ENCODE peak calls at places on chromosome 6, in nine cellular contexts. Y is ovary, U is heart left ventricle, R is suprapubic skin, W is NB4, C is H54, D is IMR-90, V is A549, L is gastrocnemius medialis. O is an unnamed sample.

GRCh38 chr6:47621838-47622449 is 76.4 kb upstream of the ADGRF4 start:
- DNase-seq in Y (no peak), U (no peak), R (no peak), W (no peak), C (no peak), D (no peak), V (no peak), L (no peak), O (no peak)

GRCh38 chr6:46044876-46045617 is 29.4 kb upstream of the CLIC5 start:
- DNase-seq in Y (no peak), U (peak), R (no peak), W (peak), C (peak), D (peak), V (peak), L (peak), O (peak)

GRCh38 chr6:109791301-109791700 is 100.2 kb downstream of the FIG4 start:
- DNase-seq in Y (no peak), U (no peak), R (no peak), W (no peak), C (no peak), D (peak), V (no peak), L (no peak), O (no peak)

GRCh38 chr6:91376686-91377085 is 789.8 kb upstream of the MAP3K7 start:
- DNase-seq in Y (no peak), U (no peak), R (no peak), W (no peak), C (no peak), D (no peak), V (no peak), L (no peak), O (no peak)

GRCh38 chr6:41039060-41039998 is at the start of gene UNC5CL:
- DNase-seq in Y (no peak), U (no peak), R (no peak), W (peak), C (peak), D (no peak), V (peak), L (peak), O (peak)

GRCh38 chr6:162753775-162754174 is 26.0 kb downstream of the PACRG start:
- DNase-seq in Y (no peak), U (no peak), R (no peak), W (no peak), C (no peak), D (no peak), V (no peak), L (no peak), O (no peak)

GRCh38 chr6:46029602-46030001 is 13.9 kb upstream of the CLIC5 start:
- DNase-seq in Y (no peak), U (no peak), R (no peak), W (no peak), C (no peak), D (no peak), V (no peak), L (no peak), O (no peak)

GRCh38 chr6:54493138-54493537 is 184.9 kb downstream of the TINAG start:
- DNase-seq in Y (no peak), U (no peak), R (no peak), W (no peak), C (peak), D (peak), V (peak), L (no peak), O (peak)

GRCh38 chr6:99905209-99906106 is 88.6 kb downstream of the MCHR2 start:
- DNase-seq in Y (no peak), U (no peak), R (no peak), W (peak), C (peak), D (peak), V (peak), L (no peak), O (peak)

GRCh38 chr6:56851104-56851503 is 103.8 kb upstream of the BEND6 start:
- DNase-seq in Y (no peak), U (no peak), R (no peak), W (no peak), C (no peak), D (peak), V (no peak), L (no peak), O (peak)

GRCh38 chr6:163536770-163537169 is 122.3 kb downstream of the QKI start:
- DNase-seq in Y (no peak), U (no peak), R (no peak), W (peak), C (no peak), D (peak), V (no peak), L (no peak), O (peak)

GRCh38 chr6:125781307-125781868 is 9.4 kb upstream of the NCOA7 start:
- DNase-seq in Y (no peak), U (no peak), R (no peak), W (no peak), C (no peak), D (peak), V (no peak), L (no peak), O (no peak)

GRCh38 chr6:158630944-158631616 is 13.5 kb downstream of the DYNLT1 start:
- DNase-seq in Y (peak), U (no peak), R (no peak), W (no peak), C (no peak), D (peak), V (no peak), L (peak), O (peak)

GRCh38 chr6:157761331-157761921 is 61.6 kb upstream of the SNX9 start:
- DNase-seq in Y (no peak), U (no peak), R (no peak), W (peak), C (no peak), D (peak), V (no peak), L (no peak), O (no peak)

GRCh38 chr6:24547243-24547642 is 52.5 kb downstream of the ALDH5A1 start:
- DNase-seq in Y (no peak), U (no peak), R (no peak), W (peak), C (no peak), D (no peak), V (no peak), L (no peak), O (no peak)

GRCh38 chr6:41963371-41963770 is 21.8 kb upstream of the CCND3 start:
- DNase-seq in Y (no peak), U (no peak), R (peak), W (no peak), C (no peak), D (no peak), V (no peak), L (no peak), O (no peak)

GRCh38 chr6:111260570-111261298 is 173.4 kb downstream of the SLC16A10 start:
- DNase-seq in Y (no peak), U (no peak), R (no peak), W (peak), C (no peak), D (peak), V (no peak), L (no peak), O (no peak)

GRCh38 chr6:161828355-161828754 is 554.5 kb upstream of the AGPAT4 start:
- DNase-seq in Y (no peak), U (no peak), R (no peak), W (peak), C (no peak), D (no peak), V (no peak), L (no peak), O (no peak)

GRCh38 chr6:35391240-35391968 is 49.0 kb downstream of the PPARD start:
- DNase-seq in Y (no peak), U (no peak), R (no peak), W (no peak), C (peak), D (peak), V (no peak), L (no peak), O (peak)

GRCh38 chr6:67916389-67916788 is 718.7 kb upstream of the ADGRB3 start:
- DNase-seq in Y (no peak), U (no peak), R (no peak), W (no peak), C (no peak), D (no peak), V (no peak), L (no peak), O (no peak)

GRCh38 chr6:126180585-126180984 is 159.3 kb upstream of the CENPW start:
- DNase-seq in Y (no peak), U (no peak), R (no peak), W (peak), C (peak), D (peak), V (no peak), L (peak), O (peak)

DNA sequence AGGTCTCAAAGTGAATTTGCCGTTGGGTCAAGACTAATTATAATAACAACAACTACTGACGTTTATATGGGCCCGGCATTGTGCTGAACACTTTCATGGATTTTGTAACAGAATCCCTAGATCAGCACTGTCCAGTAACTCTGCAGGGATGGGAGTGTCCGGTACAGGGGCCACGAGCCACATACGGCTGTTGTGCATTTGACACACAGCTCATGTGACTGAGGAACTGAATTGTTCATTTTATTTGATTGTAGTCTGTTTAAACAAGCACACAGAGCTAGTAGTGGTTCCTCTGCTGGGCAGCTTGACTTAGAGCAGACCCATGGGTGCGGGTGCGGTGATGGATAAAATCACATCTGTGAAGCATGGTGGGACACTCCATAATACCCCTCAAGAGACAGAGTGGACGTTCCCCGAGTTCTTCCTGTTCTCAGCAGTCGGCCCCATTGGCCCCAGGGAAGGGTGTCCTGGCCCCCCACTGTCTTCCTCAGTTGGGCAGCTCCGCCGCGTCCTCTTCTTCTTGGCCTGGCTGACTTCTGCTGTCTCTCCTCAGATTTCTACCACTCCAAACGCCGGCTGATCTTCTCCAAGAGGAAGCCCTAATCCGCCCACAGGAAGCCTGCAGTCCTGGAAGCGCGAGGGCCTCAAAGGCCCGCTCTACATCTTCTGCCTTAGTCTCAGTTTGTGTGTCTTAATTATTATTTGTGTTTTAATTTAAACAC is 6.8 kb downstream of the CDKN1A start:
- DNase-seq in Y (no peak), U (no peak), R (no peak), W (no peak), C (no peak), D (no peak), V (no peak), L (no peak), O (no peak)
- TF ChIP-seq POLR2A in Y (no peak), U (no peak), R (no peak), W (no peak), C (no peak), D (no peak), V (no peak), L (no peak), O (no peak)

GRCh38 chr6:152534541-152534940 is 102.6 kb downstream of the SYNE1 start:
- DNase-seq in Y (no peak), U (no peak), R (no peak), W (no peak), C (no peak), D (no peak), V (no peak), L (no peak), O (no peak)
- TF ChIP-seq POLR2A in Y (no peak), U (no peak), R (no peak), W (no peak), C (no peak), D (no peak), V (no peak), L (no peak), O (no peak)

DNA sequence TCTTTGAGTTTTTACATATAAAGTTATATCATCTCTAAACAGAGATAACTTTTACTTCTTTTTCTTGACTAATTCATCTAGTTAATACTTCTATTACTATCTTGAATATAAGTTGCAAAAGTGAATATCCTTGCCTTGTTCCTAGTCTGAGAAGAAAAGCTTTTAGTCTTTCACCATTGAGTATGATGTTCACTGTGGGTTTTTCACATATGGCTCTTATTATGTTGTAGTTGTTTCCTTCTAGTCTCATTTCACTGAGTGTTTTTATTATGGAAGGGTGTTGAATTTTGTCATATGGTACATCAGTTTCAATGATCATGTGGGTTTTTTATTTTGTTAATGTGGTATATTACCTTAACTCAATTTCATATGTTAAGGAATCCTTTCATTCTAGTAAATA is 488.3 kb downstream of the COL12A1 start:
- DNase-seq in Y (no peak), U (no peak), R (no peak), W (no peak), C (no peak), D (no peak), V (no peak), L (no peak), O (no peak)
- TF ChIP-seq POLR2A in Y (no peak), U (no peak), R (no peak), W (no peak), C (no peak), D (no peak), V (no peak), L (no peak), O (no peak)

GRCh38 chr6:32156891-32157290 is 3.0 kb downstream of the PPT2 start:
- DNase-seq in Y (no peak), U (no peak), R (no peak), W (no peak), C (no peak), D (no peak), V (no peak), L (no peak), O (no peak)

GRCh38 chr6:32152414-32153251 is 894 bp upstream of the PRRT1 start:
- DNase-seq in Y (peak), U (no peak), R (no peak), W (no peak), C (no peak), D (peak), V (no peak), L (no peak), O (peak)

GRCh38 chr6:32153835-32154513 is at the start of gene PPT2:
- DNase-seq in Y (peak), U (peak), R (peak), W (peak), C (peak), D (peak), V (peak), L (peak), O (peak)

GRCh38 chr6:32153252-32153834 is 598 bp upstream of the PPT2 start:
- DNase-seq in Y (peak), U (no peak), R (no peak), W (no peak), C (no peak), D (peak), V (peak), L (no peak), O (peak)

GRCh38 chr6:32154514-32155161 is 697 bp downstream of the PPT2 start:
- DNase-seq in Y (peak), U (peak), R (peak), W (peak), C (peak), D (peak), V (peak), L (peak), O (peak)
- TF ChIP-seq POLR2A in Y (no peak), U (no peak), R (no peak), W (no peak), C (no peak), D (no peak), V (no peak), L (no peak), O (no peak)

DNA sequence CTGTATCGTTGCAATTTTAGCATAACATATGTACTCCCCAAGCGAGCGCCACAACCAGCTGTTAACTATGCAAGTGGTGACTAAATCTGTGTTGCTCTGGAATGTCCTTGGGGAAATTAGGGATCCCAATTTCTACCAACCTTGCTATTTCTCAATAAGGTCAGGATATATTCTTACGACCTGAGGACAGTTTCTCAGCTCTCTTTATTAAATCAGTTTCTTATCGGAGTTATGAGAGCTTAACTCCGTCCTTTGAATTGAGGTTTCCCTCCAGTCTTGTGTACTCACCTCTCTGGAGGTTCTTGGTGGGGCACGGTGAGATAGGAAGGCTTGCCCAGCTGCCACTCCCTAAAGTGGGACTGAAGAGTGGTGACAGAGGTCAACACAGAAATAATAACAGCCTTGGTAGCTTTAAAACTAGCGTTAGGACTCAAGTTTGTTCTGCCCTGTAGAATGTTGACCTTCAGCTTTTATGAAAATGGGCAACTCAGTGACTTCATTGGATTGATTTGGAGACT is 689 bp downstream of the MRPS18B start:
- DNase-seq in Y (no peak), U (no peak), R (no peak), W (peak), C (no peak), D (no peak), V (no peak), L (no peak), O (no peak)
- TF ChIP-seq POLR2A in Y (no peak), U (no peak), R (no peak), W (no peak), C (no peak), D (no peak), V (no peak), L (no peak), O (no peak)

DNA sequence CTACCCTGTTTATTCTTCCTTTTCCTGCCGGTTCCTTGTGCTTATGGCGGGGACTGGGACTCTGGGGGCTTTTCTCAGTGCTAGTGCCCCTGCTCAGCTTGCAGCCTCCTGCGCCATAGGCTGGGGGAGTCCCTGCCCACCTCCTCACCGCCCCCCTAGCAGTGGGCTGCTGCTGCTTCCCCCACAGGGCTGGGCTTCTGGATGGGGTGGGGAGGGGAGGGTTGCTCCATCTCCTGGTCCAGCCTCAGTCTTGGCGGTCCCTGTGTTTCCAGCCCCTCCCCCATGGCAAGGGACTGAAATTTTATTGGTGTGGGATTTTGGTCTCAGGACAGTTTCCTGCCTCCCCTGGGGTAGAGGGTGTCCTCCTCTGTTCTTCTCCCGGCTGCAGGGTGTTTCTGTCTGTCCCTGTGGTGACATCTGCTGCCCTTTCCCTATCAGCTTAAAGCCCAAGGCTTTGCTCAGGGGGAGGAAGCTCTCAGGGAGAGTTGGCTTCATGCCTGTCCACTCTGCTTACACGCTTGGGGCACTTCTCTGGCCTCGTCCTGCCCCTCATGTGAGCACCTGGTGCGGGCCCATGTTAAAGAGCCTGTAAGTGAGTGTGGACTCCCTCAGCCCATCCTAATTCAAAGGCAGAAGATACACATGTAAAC is 100.6 kb downstream of the HIVEP1 start:
- DNase-seq in Y (no peak), U (peak), R (no peak), W (no peak), C (peak), D (no peak), V (no peak), L (no peak), O (no peak)
- TF ChIP-seq POLR2A in Y (no peak), U (no peak), R (no peak), W (no peak), C (no peak), D (no peak), V (no peak), L (no peak), O (no peak)

GRCh38 chr6:106097368-106098231 is 11.5 kb downstream of the PRDM1 start:
- DNase-seq in Y (no peak), U (no peak), R (no peak), W (peak), C (no peak), D (peak), V (no peak), L (no peak), O (peak)

GRCh38 chr6:106101466-106101865 is 15.3 kb downstream of the PRDM1 start:
- DNase-seq in Y (no peak), U (no peak), R (no peak), W (no peak), C (no peak), D (no peak), V (no peak), L (no peak), O (no peak)

GRCh38 chr6:106100755-106101154 is 14.6 kb downstream of the PRDM1 start:
- DNase-seq in Y (no peak), U (no peak), R (no peak), W (no peak), C (no peak), D (no peak), V (no peak), L (no peak), O (no peak)

GRCh38 chr6:106099235-106099537 is 13.1 kb downstream of the PRDM1 start:
- DNase-seq in Y (peak), U (no peak), R (no peak), W (no peak), C (no peak), D (no peak), V (no peak), L (no peak), O (no peak)

DNA sequence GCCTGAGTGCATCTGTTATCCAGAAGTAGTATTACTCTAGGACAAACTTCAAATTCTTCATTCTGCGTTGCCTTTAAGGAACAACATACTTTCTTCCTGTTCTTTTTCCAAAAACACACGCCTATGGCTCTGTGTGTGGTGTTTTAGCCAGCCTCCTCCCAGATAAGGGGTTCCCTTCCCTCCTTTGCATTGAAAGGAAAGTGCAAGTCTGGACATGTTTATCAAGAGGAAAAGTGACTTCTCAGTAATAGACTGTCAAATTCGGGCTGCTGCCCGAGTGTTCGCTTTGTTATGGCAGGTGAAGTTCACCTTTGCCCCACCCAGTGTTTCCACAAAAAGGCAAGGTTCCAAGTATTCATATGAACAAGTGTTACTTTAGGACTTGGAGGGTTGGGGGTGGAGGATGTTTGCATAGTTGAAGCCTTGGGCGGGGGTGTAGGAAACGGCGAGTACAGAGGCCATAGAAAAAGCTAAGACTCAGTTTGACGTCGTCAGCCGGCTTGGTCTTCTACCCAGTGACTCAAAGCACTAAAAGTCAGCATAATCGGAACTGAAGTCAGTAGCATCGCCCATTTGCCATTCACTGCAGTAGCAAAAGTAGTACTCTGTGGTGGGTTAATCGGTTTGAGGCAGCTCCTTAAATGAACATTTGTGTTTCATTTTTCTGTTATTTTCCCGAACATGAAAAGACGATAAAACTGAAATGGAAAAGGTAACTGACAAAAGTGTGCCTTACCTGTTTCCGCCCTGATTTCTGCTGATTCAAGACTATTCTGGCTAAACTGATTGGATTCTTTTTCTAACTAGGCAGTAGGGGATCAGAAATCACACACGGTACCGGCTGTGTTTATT is 12.5 kb downstream of the PRDM1 start:
- DNase-seq in Y (no peak), U (peak), R (no peak), W (peak), C (no peak), D (peak), V (no peak), L (peak), O (peak)
- TF ChIP-seq POLR2A in Y (no peak), U (no peak), R (no peak), W (no peak), C (no peak), D (peak), V (no peak), L (no peak), O (peak)